ENCODE peak calls at places on chromosomes 6 and 20, in six cellular contexts. One of them, this sample, is unnamed.

GRCh38 chr6:161152527-161152862 is 121.4 kb downstream of the AGPAT4 start:
- DNase-seq in HepG2: no peak
- DNase-seq in uterus: no peak
- DNase-seq in ascending aorta: no peak
- DNase-seq in psoas muscle: no peak
- DNase-seq in upper lobe of left lung: peak; percentile 63
- DNase-seq in this sample: no peak

GRCh38 chr20:45890077-45890996 is 671 bp downstream of the NEURL2 start:
- DNase-seq in HepG2: peak; percentile 92
- DNase-seq in uterus: peak; percentile 84
- DNase-seq in ascending aorta: no peak
- DNase-seq in psoas muscle: peak; percentile 90
- DNase-seq in upper lobe of left lung: peak; percentile 92
- DNase-seq in this sample: peak; percentile 82

GRCh38 chr20:22698443-22698842 is 114.1 kb upstream of the FOXA2 start:
- DNase-seq in HepG2: no peak
- DNase-seq in uterus: no peak
- DNase-seq in ascending aorta: no peak
- DNase-seq in psoas muscle: no peak
- DNase-seq in upper lobe of left lung: no peak
- DNase-seq in this sample: no peak

GRCh38 chr6:38169826-38170526 is 350.4 kb downstream of the ZFAND3 start:
- DNase-seq in HepG2: no peak
- DNase-seq in uterus: no peak
- DNase-seq in ascending aorta: no peak
- DNase-seq in psoas muscle: no peak
- DNase-seq in upper lobe of left lung: no peak
- DNase-seq in this sample: peak; percentile 27

GRCh38 chr6:54525731-54526130 is 217.5 kb downstream of the TINAG start:
- DNase-seq in HepG2: no peak
- DNase-seq in uterus: no peak
- DNase-seq in ascending aorta: no peak
- DNase-seq in psoas muscle: no peak
- DNase-seq in upper lobe of left lung: no peak
- DNase-seq in this sample: no peak

GRCh38 chr6:145044606-145045275 is 690.6 kb downstream of the EPM2A start:
- DNase-seq in HepG2: no peak
- DNase-seq in uterus: no peak
- DNase-seq in ascending aorta: no peak
- DNase-seq in psoas muscle: no peak
- DNase-seq in upper lobe of left lung: no peak
- DNase-seq in this sample: no peak

GRCh38 chr6:75611011-75611701 is 9.5 kb downstream of the SENP6 start:
- DNase-seq in HepG2: no peak
- DNase-seq in uterus: no peak
- DNase-seq in ascending aorta: no peak
- DNase-seq in psoas muscle: no peak
- DNase-seq in upper lobe of left lung: no peak
- DNase-seq in this sample: no peak

GRCh38 chr20:24958506-24959385 is 9.7 kb downstream of the CST7 start:
- DNase-seq in HepG2: no peak
- DNase-seq in uterus: no peak
- DNase-seq in ascending aorta: no peak
- DNase-seq in psoas muscle: no peak
- DNase-seq in upper lobe of left lung: no peak
- DNase-seq in this sample: no peak

GRCh38 chr6:24949020-24949569 is 13.3 kb upstream of the RIPOR2 start:
- DNase-seq in HepG2: no peak
- DNase-seq in uterus: no peak
- DNase-seq in ascending aorta: no peak
- DNase-seq in psoas muscle: no peak
- DNase-seq in upper lobe of left lung: no peak
- DNase-seq in this sample: no peak

GRCh38 chr20:38060536-38060935 is 27.0 kb downstream of the RPRD1B start:
- DNase-seq in HepG2: no peak
- DNase-seq in uterus: no peak
- DNase-seq in ascending aorta: no peak
- DNase-seq in psoas muscle: no peak
- DNase-seq in upper lobe of left lung: no peak
- DNase-seq in this sample: no peak

GRCh38 chr20:34231634-34232033 is 9.6 kb upstream of the ASIP start:
- DNase-seq in HepG2: no peak
- DNase-seq in uterus: no peak
- DNase-seq in ascending aorta: no peak
- DNase-seq in psoas muscle: no peak
- DNase-seq in upper lobe of left lung: no peak
- DNase-seq in this sample: no peak

GRCh38 chr20:43983359-43983758 is 68.7 kb downstream of the TOX2 start:
- DNase-seq in HepG2: no peak
- DNase-seq in uterus: no peak
- DNase-seq in ascending aorta: no peak
- DNase-seq in psoas muscle: no peak
- DNase-seq in upper lobe of left lung: no peak
- DNase-seq in this sample: no peak

GRCh38 chr6:31621991-31622390 is 1.5 kb downstream of the PRRC2A start:
- DNase-seq in HepG2: no peak
- DNase-seq in uterus: no peak
- DNase-seq in ascending aorta: no peak
- DNase-seq in psoas muscle: no peak
- DNase-seq in upper lobe of left lung: no peak
- DNase-seq in this sample: no peak

GRCh38 chr6:22512716-22513452 is 56.5 kb upstream of the HDGFL1 start:
- DNase-seq in HepG2: no peak
- DNase-seq in uterus: no peak
- DNase-seq in ascending aorta: no peak
- DNase-seq in psoas muscle: no peak
- DNase-seq in upper lobe of left lung: no peak
- DNase-seq in this sample: no peak

GRCh38 chr6:42046491-42047219 is 3.7 kb upstream of the TAF8 start:
- DNase-seq in HepG2: no peak
- DNase-seq in uterus: no peak
- DNase-seq in ascending aorta: no peak
- DNase-seq in psoas muscle: no peak
- DNase-seq in upper lobe of left lung: no peak
- DNase-seq in this sample: peak; percentile 51

GRCh38 chr6:55916188-55916587 is 40.8 kb upstream of the BMP5 start:
- DNase-seq in HepG2: no peak
- DNase-seq in uterus: no peak
- DNase-seq in ascending aorta: no peak
- DNase-seq in psoas muscle: no peak
- DNase-seq in upper lobe of left lung: no peak
- DNase-seq in this sample: peak; percentile 5

GRCh38 chr20:1209447-1210387 is 6.5 kb downstream of the C20orf202 start:
- DNase-seq in HepG2: no peak
- DNase-seq in uterus: no peak
- DNase-seq in ascending aorta: no peak
- DNase-seq in psoas muscle: no peak
- DNase-seq in upper lobe of left lung: no peak
- DNase-seq in this sample: no peak

GRCh38 chr6:15023448-15023847 is 222.4 kb upstream of the JARID2 start:
- DNase-seq in HepG2: no peak
- DNase-seq in uterus: no peak
- DNase-seq in ascending aorta: no peak
- DNase-seq in psoas muscle: no peak
- DNase-seq in upper lobe of left lung: no peak
- DNase-seq in this sample: no peak

GRCh38 chr20:52311209-52311794 is 119.7 kb upstream of the ZFP64 start:
- DNase-seq in HepG2: no peak
- DNase-seq in uterus: no peak
- DNase-seq in ascending aorta: no peak
- DNase-seq in psoas muscle: no peak
- DNase-seq in upper lobe of left lung: no peak
- DNase-seq in this sample: no peak

GRCh38 chr6:10441004-10441654 is 26.3 kb upstream of the TFAP2A start:
- DNase-seq in HepG2: peak; percentile 63
- DNase-seq in uterus: no peak
- DNase-seq in ascending aorta: no peak
- DNase-seq in psoas muscle: no peak
- DNase-seq in upper lobe of left lung: no peak
- DNase-seq in this sample: no peak

GRCh38 chr6:3086282-3086946 is 18.1 kb downstream of the RIPK1 start:
- DNase-seq in HepG2: no peak
- DNase-seq in uterus: no peak
- DNase-seq in ascending aorta: no peak
- DNase-seq in psoas muscle: no peak
- DNase-seq in upper lobe of left lung: no peak
- DNase-seq in this sample: no peak
- H3K9me3 ChIP-seq in HepG2: no peaks in the 10 kb centered on the region
- H3K9me3 ChIP-seq in uterus: no peaks in the 10 kb centered on the region
- H3K9me3 ChIP-seq in ascending aorta: no peaks in the 10 kb centered on the region
- H3K9me3 ChIP-seq in psoas muscle: no peaks in the 10 kb centered on the region
- H3K9me3 ChIP-seq in upper lobe of left lung: no peaks in the 10 kb centered on the region
- H3K9me3 ChIP-seq in this sample: no peaks in the 10 kb centered on the region

GRCh38 chr6:159819932-159820640 is 20.0 kb downstream of the PNLDC1 start:
- DNase-seq in HepG2: no peak
- DNase-seq in uterus: no peak
- DNase-seq in ascending aorta: no peak
- DNase-seq in psoas muscle: no peak
- DNase-seq in upper lobe of left lung: peak; percentile 59
- DNase-seq in this sample: peak; percentile 77
- H3K27ac ChIP-seq in HepG2: no peak overlapping the region
- H3K27ac ChIP-seq in uterus: no peak overlapping the region
- H3K27ac ChIP-seq in ascending aorta: no peak overlapping the region
- H3K27ac ChIP-seq in psoas muscle: no peak overlapping the region
- H3K27ac ChIP-seq in upper lobe of left lung: no peak overlapping the region
- H3K27ac ChIP-seq in this sample: no peak overlapping the region

DNA sequence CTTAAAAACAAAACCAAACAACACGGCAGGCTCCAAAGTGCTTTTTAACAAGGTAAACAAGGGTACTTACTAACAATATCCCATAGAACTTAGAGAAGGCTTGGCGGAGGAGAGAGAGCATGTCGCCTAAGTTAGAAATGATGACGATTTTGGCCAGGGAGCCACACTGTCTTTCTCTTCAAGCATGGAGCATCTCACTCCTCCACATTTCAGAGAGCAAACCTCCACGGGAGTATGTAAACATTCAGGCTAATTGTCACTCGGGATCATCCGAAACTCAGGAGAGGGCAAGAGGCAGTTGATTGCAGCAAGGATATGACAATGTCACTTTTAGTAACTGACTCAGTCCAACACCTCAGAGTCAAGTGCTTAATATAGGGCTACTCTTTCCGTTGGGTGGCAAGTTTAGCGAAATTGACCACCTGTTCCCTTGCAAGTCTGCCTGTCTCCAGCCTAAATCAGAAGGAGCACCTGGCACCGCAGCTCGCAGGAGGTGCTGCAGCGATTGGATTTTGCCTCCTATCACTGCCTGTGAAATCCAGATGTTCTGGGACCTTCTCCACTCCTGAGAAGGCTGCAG is 65.8 kb upstream of the RPS6KA2 start:
- DNase-seq in HepG2: no peak
- DNase-seq in uterus: no peak
- DNase-seq in ascending aorta: no peak
- DNase-seq in psoas muscle: peak; percentile 72
- DNase-seq in upper lobe of left lung: no peak
- DNase-seq in this sample: no peak
- H3K4me3 ChIP-seq in HepG2: no peak overlapping the region
- H3K4me3 ChIP-seq in uterus: no peak overlapping the region
- H3K4me3 ChIP-seq in ascending aorta: no peak overlapping the region
- H3K4me3 ChIP-seq in psoas muscle: peak overlapping the region; percentile 63
- H3K4me3 ChIP-seq in upper lobe of left lung: no peak overlapping the region
- H3K4me3 ChIP-seq in this sample: no peak overlapping the region

GRCh38 chr20:55099251-55099650 is 623.9 kb downstream of the DOK5 start:
- DNase-seq in HepG2: no peak
- DNase-seq in uterus: no peak
- DNase-seq in ascending aorta: no peak
- DNase-seq in psoas muscle: no peak
- DNase-seq in upper lobe of left lung: no peak
- DNase-seq in this sample: no peak

GRCh38 chr20:55097621-55098020 is 622.2 kb downstream of the DOK5 start:
- DNase-seq in HepG2: no peak
- DNase-seq in uterus: no peak
- DNase-seq in ascending aorta: no peak
- DNase-seq in psoas muscle: no peak
- DNase-seq in upper lobe of left lung: no peak
- DNase-seq in this sample: no peak

GRCh38 chr20:55103188-55103587 is 627.8 kb downstream of the DOK5 start:
- DNase-seq in HepG2: no peak
- DNase-seq in uterus: no peak
- DNase-seq in ascending aorta: no peak
- DNase-seq in psoas muscle: no peak
- DNase-seq in upper lobe of left lung: no peak
- DNase-seq in this sample: no peak
- H3K9me3 ChIP-seq in HepG2: peaks cover 100% of the 10 kb centered on the region
- H3K9me3 ChIP-seq in uterus: no peaks in the 10 kb centered on the region
- H3K9me3 ChIP-seq in ascending aorta: no peaks in the 10 kb centered on the region
- H3K9me3 ChIP-seq in psoas muscle: no peaks in the 10 kb centered on the region
- H3K9me3 ChIP-seq in upper lobe of left lung: no peaks in the 10 kb centered on the region
- H3K9me3 ChIP-seq in this sample: no peaks in the 10 kb centered on the region

GRCh38 chr6:12033770-12034169 is 21.7 kb downstream of the HIVEP1 start:
- DNase-seq in HepG2: no peak
- DNase-seq in uterus: no peak
- DNase-seq in ascending aorta: no peak
- DNase-seq in psoas muscle: no peak
- DNase-seq in upper lobe of left lung: no peak
- DNase-seq in this sample: no peak

GRCh38 chr6:12029979-12030737 is 18.0 kb downstream of the HIVEP1 start:
- DNase-seq in HepG2: no peak
- DNase-seq in uterus: no peak
- DNase-seq in ascending aorta: no peak
- DNase-seq in psoas muscle: no peak
- DNase-seq in upper lobe of left lung: no peak
- DNase-seq in this sample: no peak

GRCh38 chr6:12032783-12033573 is 20.9 kb downstream of the HIVEP1 start:
- DNase-seq in HepG2: no peak
- DNase-seq in uterus: no peak
- DNase-seq in ascending aorta: no peak
- DNase-seq in psoas muscle: no peak
- DNase-seq in upper lobe of left lung: no peak
- DNase-seq in this sample: no peak

GRCh38 chr6:12028194-12028593 is 16.1 kb downstream of the HIVEP1 start:
- DNase-seq in HepG2: no peak
- DNase-seq in uterus: no peak
- DNase-seq in ascending aorta: no peak
- DNase-seq in psoas muscle: no peak
- DNase-seq in upper lobe of left lung: no peak
- DNase-seq in this sample: no peak

DNA sequence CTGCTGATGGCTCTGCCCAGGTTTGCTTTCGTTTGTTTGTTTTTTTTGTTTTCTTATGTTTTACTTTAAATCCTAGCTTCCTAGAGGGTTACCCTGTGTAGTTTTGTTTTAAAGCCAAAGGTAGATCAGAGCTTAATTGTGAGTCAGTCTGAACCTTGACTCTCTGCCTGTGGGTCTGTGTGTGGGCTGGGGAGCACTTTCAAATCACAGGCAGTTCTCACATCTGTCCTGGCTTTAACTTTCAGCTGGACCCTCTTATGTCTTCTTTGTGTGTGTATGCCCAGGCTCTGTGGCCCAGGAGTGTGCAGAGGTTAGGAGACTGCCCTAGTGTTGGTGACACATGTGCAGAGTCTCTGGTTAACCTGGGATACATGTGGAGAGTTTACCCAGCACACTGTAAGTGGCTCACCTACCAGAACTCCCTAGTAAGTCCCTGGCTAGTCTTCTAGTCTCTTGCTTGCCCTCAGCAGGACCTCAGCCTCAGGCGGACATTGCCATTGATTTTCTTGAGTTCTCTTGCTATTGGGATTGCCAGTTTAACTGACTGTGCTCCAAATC is 19.0 kb downstream of the HIVEP1 start:
- DNase-seq in HepG2: no peak
- DNase-seq in uterus: no peak
- DNase-seq in ascending aorta: no peak
- DNase-seq in psoas muscle: no peak
- DNase-seq in upper lobe of left lung: no peak
- DNase-seq in this sample: no peak
- H3K27ac ChIP-seq in HepG2: peak overlapping the region; percentile 23
- H3K27ac ChIP-seq in uterus: no peak overlapping the region
- H3K27ac ChIP-seq in ascending aorta: no peak overlapping the region
- H3K27ac ChIP-seq in psoas muscle: no peak overlapping the region
- H3K27ac ChIP-seq in upper lobe of left lung: no peak overlapping the region
- H3K27ac ChIP-seq in this sample: no peak overlapping the region

This sample was measured in SJCRH30.